ENCODE peak calls at places on chromosomes 1 and 21, in six cellular contexts. D is heart left ventricle, M is BJ, S is IMR-90, F is coronary artery, G is PC-9. T is an unnamed sample.

GRCh38 chr1:47839460-47839760 is 157.8 kb downstream of the TRABD2B start:
- DNase-seq in D (no peak), M (no peak), S (no peak), F (peak), G (no peak), T (no peak)

GRCh38 chr1:208273386-208274021 is 29.3 kb upstream of the PLXNA2 start:
- DNase-seq in D (no peak), M (no peak), S (no peak), F (no peak), G (no peak), T (no peak)

GRCh38 chr21:42568377-42568776 is 54.7 kb downstream of the SLC37A1 start:
- DNase-seq in D (no peak), M (no peak), S (no peak), F (no peak), G (no peak), T (no peak)

GRCh38 chr1:115475901-115476300 is 137.9 kb upstream of the NGF start:
- DNase-seq in D (no peak), M (no peak), S (no peak), F (no peak), G (no peak), T (no peak)

GRCh38 chr1:55245781-55246180 is 30.6 kb upstream of the USP24 start:
- DNase-seq in D (no peak), M (no peak), S (no peak), F (no peak), G (peak), T (no peak)

GRCh38 chr1:95219407-95219806 is 14.6 kb upstream of the RWDD3 start:
- DNase-seq in D (no peak), M (no peak), S (no peak), F (no peak), G (no peak), T (no peak)

GRCh38 chr1:234533034-234533571 is 54.1 kb upstream of the TARBP1 start:
- DNase-seq in D (peak), M (peak), S (peak), F (peak), G (no peak), T (peak)

GRCh38 chr1:180611016-180611930 is 20.5 kb upstream of the XPR1 start:
- DNase-seq in D (peak), M (no peak), S (peak), F (no peak), G (no peak), T (no peak)

GRCh38 chr21:15932681-15933200 is 203.0 kb downstream of the USP25 start:
- DNase-seq in D (no peak), M (no peak), S (no peak), F (no peak), G (no peak), T (peak)

GRCh38 chr21:38930838-38931237 is 125.1 kb downstream of the ETS2 start:
- DNase-seq in D (no peak), M (peak), S (peak), F (no peak), G (no peak), T (no peak)

GRCh38 chr1:181140398-181140797 is 51.9 kb downstream of the IER5 start:
- DNase-seq in D (no peak), M (no peak), S (no peak), F (no peak), G (no peak), T (no peak)

GRCh38 chr1:216464489-216464888 is 41.2 kb upstream of the USH2A start:
- DNase-seq in D (no peak), M (peak), S (peak), F (no peak), G (no peak), T (peak)

GRCh38 chr1:228038387-228039005 is 31.7 kb downstream of the WNT3A start:
- DNase-seq in D (no peak), M (no peak), S (no peak), F (peak), G (no peak), T (no peak)

GRCh38 chr1:235881930-235882700 is 15.4 kb upstream of the LYST start:
- DNase-seq in D (no peak), M (no peak), S (no peak), F (no peak), G (no peak), T (no peak)

GRCh38 chr1:204286841-204287387 is 72.8 kb downstream of the PLEKHA6 start:
- DNase-seq in D (peak), M (no peak), S (no peak), F (no peak), G (peak), T (no peak)

GRCh38 chr1:25486602-25487001 is 55.9 kb downstream of the MACO1 start:
- DNase-seq in D (no peak), M (no peak), S (peak), F (no peak), G (no peak), T (no peak)

GRCh38 chr1:114482585-114482984 is 28.4 kb downstream of the TRIM33 start:
- DNase-seq in D (no peak), M (no peak), S (no peak), F (no peak), G (peak), T (no peak)

DNA sequence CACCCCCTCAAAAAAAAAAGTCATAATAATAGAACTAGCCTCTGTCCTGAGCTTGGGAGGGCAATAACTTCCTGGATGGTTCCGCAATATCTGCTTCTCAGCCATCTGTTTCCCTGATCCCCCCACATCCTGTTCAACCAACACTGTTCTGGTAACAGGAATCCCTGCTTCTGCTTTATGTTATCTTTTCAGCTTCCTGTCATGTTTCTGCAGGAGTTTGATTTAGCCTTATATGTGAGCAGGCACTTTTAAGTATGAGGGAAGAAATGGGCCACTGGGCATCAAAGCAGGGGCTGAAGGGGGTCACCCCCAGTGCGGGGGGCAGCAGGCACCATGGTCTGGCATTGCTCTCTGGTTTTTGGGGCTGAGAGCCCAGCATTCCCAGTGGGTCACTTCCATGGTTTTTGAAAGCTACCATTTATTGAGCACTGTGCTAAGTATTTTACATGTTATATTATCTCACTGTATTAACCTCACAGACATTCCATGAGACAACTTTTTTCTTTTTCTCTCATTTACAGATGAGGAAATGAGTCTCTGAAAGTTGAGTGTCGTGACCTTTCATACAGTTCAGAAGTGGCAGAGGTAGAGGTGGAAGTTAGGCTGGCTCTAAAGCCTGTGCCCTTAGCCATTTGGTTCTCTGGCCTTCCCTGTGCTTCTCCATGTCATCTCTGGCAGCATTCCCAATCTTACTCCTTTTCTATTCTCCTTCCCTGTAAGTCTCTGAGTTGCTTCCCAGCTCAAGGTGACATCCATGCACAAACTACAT is 61.9 kb downstream of the DNTTIP2 start:
- DNase-seq in D (no peak), M (no peak), S (peak), F (no peak), G (no peak), T (peak)
- H3K4me3 ChIP-seq in D (no peak), M (no peak), S (no peak), F (no peak), G (no peak), T (no peak)

DNA sequence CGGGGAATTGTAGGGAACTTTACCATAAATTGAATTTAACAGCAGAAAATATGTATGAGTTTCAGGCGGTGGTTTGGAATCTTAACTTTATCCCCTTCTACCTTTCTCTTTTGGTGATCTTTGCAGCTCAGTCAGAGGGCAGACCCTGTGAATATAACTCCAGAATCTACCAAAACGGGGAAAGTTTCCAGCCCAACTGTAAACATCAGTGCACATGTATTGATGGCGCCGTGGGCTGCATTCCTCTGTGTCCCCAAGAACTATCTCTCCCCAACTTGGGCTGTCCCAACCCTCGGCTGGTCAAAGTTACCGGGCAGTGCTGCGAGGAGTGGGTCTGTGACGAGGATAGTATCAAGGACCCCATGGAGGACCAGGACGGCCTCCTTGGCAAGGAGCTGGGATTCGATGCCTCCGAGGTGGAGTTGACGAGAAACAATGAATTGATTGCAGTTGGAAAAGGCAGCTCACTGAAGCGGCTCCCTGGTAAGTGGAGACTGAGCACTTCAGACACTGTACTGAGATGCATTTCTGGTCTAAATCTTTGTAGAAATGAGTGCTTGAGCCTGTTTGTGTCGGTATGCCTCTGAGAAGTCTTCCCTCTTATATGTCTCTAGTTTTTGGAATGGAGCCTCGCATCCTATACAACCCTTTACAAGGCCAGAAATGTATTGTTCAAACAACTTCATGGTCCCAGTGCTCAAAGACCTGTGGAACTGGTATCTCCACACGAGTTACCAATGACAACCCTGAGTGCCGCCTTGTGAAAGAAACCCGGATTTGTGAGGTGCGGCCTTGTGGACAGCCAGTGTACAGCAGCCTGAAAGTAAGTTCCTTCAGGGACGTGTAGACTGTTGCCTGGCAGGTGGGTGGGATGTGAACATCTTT is 1.5 kb downstream of the CCN1 start:
- DNase-seq in D (peak), M (no peak), S (peak), F (no peak), G (peak), T (peak)
- H3K4me3 ChIP-seq in D (peak), M (peak), S (peak), F (peak), G (peak), T (peak)

DNA sequence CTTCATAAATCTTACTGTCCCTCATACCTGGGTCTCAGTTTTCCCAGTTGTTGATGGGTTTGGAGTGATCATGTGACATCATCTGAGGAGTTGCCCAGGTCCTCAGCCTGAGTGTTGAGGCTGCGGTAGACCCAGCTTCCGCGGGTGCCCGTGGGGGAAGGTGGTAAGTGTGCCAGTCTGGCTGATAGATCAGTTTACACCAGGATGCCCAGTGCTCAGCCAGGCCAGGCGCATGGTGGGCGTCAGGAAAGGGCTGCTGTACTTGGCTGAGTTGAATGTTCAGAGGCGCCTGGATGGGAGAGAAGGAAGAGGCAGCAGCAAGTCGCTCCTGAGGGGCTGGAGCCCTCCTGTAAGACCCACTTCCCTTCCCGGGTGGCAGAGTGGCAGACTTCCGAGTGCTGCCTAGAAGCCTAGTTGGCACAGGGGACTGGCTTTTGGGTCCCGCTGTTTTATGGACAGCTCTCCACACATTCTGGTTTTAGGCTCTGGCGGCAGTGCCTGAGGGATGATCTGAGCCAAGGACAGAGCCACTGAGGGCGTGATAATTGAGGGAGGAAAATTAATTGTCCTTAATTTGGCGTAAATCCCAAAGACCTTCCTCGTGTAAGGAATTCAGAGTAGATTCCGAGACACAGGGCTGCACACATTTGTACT is 35.8 kb downstream of the PTPRF start:
- DNase-seq in D (no peak), M (no peak), S (no peak), F (no peak), G (no peak), T (no peak)
- H3K4me3 ChIP-seq in D (no peak), M (no peak), S (no peak), F (peak), G (no peak), T (no peak)

GRCh38 chr1:201184307-201184706 is 6.3 kb upstream of the IGFN1 start:
- DNase-seq in D (no peak), M (no peak), S (peak), F (no peak), G (no peak), T (no peak)
- H3K4me3 ChIP-seq in D (no peak), M (no peak), S (no peak), F (no peak), G (no peak), T (no peak)

T was measured in astrocyte of the spinal cord.